ENCODE peak calls at places on chromosomes 13 and 19, in eight cellular contexts. Q, U, V, S, W, F, N and R are unnamed samples.

GRCh38 chr13:73075546-73075945 is 16.7 kb downstream of the KLF5 start:
- DNase-seq in Q (no peak), U (no peak), V (no peak), S (peak; percentile 13), W (no peak), F (no peak), N (no peak), R (no peak)

GRCh38 chr13:112328936-112329335 is 47.2 kb upstream of the SPACA7 start:
- DNase-seq in Q (no peak), U (no peak), V (no peak), S (no peak), W (no peak), F (no peak), N (no peak), R (no peak)

GRCh38 chr13:114017028-114017630 is 43.3 kb upstream of the C13orf46 start:
- DNase-seq in Q (peak; percentile 45), U (no peak), V (peak; percentile 42), S (no peak), W (no peak), F (no peak), N (no peak), R (no peak)

GRCh38 chr19:29690842-29691241 is 24.2 kb downstream of the C19orf12 start:
- DNase-seq in Q (peak; percentile 42), U (no peak), V (peak; percentile 39), S (no peak), W (no peak), F (no peak), N (peak; percentile 81), R (peak; percentile 5)

GRCh38 chr19:4657262-4657661 is 12.9 kb downstream of the MYDGF start:
- DNase-seq in Q (no peak), U (no peak), V (no peak), S (no peak), W (no peak), F (no peak), N (no peak), R (no peak)

GRCh38 chr13:43749503-43749902 is 37.3 kb downstream of the ENOX1 start:
- DNase-seq in Q (no peak), U (no peak), V (no peak), S (no peak), W (no peak), F (no peak), N (no peak), R (no peak)

GRCh38 chr13:78876915-78877549 is 218.1 kb upstream of the OBI1 start:
- DNase-seq in Q (no peak), U (no peak), V (no peak), S (no peak), W (no peak), F (no peak), N (no peak), R (peak; percentile 4)

GRCh38 chr13:27168870-27169525 is 2.6 kb downstream of the USP12 start:
- DNase-seq in Q (peak; percentile 14), U (no peak), V (no peak), S (no peak), W (no peak), F (no peak), N (no peak), R (no peak)

GRCh38 chr19:2027361-2027760 is 11.8 kb upstream of the BTBD2 start:
- DNase-seq in Q (peak; percentile 66), U (no peak), V (no peak), S (no peak), W (no peak), F (no peak), N (no peak), R (no peak)

GRCh38 chr19:51246153-51246552 is 4.7 kb upstream of the SIGLECL1 start:
- DNase-seq in Q (no peak), U (no peak), V (no peak), S (no peak), W (no peak), F (no peak), N (peak; percentile 43), R (no peak)

GRCh38 chr13:97113231-97114001 is 108.7 kb upstream of the MBNL2 start:
- DNase-seq in Q (no peak), U (peak; percentile 91), V (no peak), S (peak; percentile 57), W (peak; percentile 36), F (no peak), N (no peak), R (peak; percentile 2)

GRCh38 chr19:41186971-41187883 is 5.8 kb upstream of the CYP2S1 start:
- DNase-seq in Q (no peak), U (no peak), V (no peak), S (no peak), W (no peak), F (no peak), N (no peak), R (no peak)

GRCh38 chr13:62360609-62361008 is 945.0 kb upstream of the PCDH20 start:
- DNase-seq in Q (no peak), U (peak; percentile 81), V (no peak), S (peak; percentile 95), W (no peak), F (no peak), N (no peak), R (no peak)